ENCODE peak calls at places on chromosomes 16 and 17, in four cellular contexts. J is A549, B is K562, T is HepG2. D is an unnamed sample.

GRCh38 chr17:44345497-44346026 is 460 bp downstream of the GRN start:
- DNase-seq in J (peak), B (peak), T (peak), D (no peak)

GRCh38 chr17:336110-337021 is 16.2 kb downstream of the RPH3AL start:
- DNase-seq in J (no peak), B (no peak), T (no peak), D (no peak)

GRCh38 chr17:45791041-45791582 is 7.0 kb downstream of the CRHR1 start:
- DNase-seq in J (no peak), B (no peak), T (no peak), D (no peak)

GRCh38 chr17:12410721-12411120 is 255.0 kb upstream of the MYOCD start:
- DNase-seq in J (no peak), B (no peak), T (no peak), D (no peak)

GRCh38 chr17:7880076-7880868 is 8.3 kb upstream of the CHD3 start:
- DNase-seq in J (no peak), B (no peak), T (no peak), D (no peak)

GRCh38 chr16:3645504-3646347 is 8.8 kb upstream of the DNASE1 start:
- DNase-seq in J (no peak), B (no peak), T (no peak), D (no peak)

GRCh38 chr16:22425847-22426246 is 51.4 kb upstream of the CDR2 start:
- DNase-seq in J (no peak), B (no peak), T (no peak), D (no peak)

GRCh38 chr16:30948087-30948955 is 547 bp upstream of the ORAI3 start:
- DNase-seq in J (peak), B (peak), T (peak), D (no peak)

GRCh38 chr17:67481808-67482207 is 104.7 kb downstream of the PITPNC1 start:
- DNase-seq in J (no peak), B (no peak), T (no peak), D (no peak)

GRCh38 chr16:82891918-82892317 is 265.1 kb downstream of the CDH13 start:
- DNase-seq in J (no peak), B (no peak), T (no peak), D (no peak)

GRCh38 chr17:28331891-28332420 is 3.3 kb downstream of the IFT20 start:
- DNase-seq in J (no peak), B (no peak), T (no peak), D (no peak)

GRCh38 chr17:28335201-28335958 is at the start of the genes IFT20 and TNFAIP1:
- DNase-seq in J (peak), B (peak), T (peak), D (peak)

GRCh38 chr17:28334176-28334575 is 1.1 kb downstream of the IFT20 start:
- DNase-seq in J (no peak), B (peak), T (no peak), D (no peak)

GRCh38 chr17:28334666-28335200 is 539 bp downstream of the IFT20 start:
- DNase-seq in J (no peak), B (no peak), T (no peak), D (no peak)

DNA sequence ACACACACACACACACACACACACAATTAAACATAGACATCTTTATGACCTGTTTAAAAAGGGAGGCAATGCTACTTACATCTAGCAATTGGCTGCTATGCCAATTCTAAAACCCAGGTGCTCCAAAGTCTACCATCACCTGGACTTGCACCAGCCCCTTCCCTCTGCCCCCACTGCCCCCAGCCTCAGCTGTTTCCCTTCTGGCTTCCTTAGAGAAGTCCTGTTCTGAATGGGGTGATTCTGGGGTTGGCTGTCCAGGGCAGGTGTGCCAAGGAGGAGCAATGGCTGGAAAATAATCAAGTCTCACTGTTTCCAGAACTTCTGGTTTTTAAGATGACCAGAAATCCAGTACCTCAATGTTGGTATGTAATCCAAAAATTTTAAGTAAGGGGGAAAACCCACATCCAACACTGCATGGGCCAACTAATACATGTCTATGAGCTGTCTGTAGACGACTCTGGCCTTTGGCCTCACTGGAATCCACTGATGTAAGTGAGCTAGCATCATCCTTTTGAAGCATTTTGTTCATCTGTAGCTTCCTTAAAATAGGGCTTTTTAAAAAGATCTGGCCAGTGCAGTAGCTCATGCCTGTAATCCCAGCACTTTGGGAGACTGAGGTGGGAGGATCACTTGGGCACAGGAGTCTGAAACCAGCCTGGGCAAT is 2.1 kb downstream of the IFT20 start:
- DNase-seq in J (no peak), B (no peak), T (no peak), D (no peak)
- TF ChIP-seq ESRRA in J (no peak), B (no peak), T (no peak), D (no peak)

GRCh38 chr17:65048441-65048840 is 8.1 kb downstream of the GNA13 start:
- DNase-seq in J (no peak), B (no peak), T (no peak), D (no peak)
- TF ChIP-seq REST in J (no peak), B (no peak), T (no peak), D (no peak)

GRCh38 chr17:77352441-77352840 is 211.7 kb downstream of the SEC14L1 start:
- DNase-seq in J (no peak), B (no peak), T (no peak), D (no peak)
- TF ChIP-seq ESRRA in J (no peak), B (no peak), T (no peak), D (no peak)

DNA sequence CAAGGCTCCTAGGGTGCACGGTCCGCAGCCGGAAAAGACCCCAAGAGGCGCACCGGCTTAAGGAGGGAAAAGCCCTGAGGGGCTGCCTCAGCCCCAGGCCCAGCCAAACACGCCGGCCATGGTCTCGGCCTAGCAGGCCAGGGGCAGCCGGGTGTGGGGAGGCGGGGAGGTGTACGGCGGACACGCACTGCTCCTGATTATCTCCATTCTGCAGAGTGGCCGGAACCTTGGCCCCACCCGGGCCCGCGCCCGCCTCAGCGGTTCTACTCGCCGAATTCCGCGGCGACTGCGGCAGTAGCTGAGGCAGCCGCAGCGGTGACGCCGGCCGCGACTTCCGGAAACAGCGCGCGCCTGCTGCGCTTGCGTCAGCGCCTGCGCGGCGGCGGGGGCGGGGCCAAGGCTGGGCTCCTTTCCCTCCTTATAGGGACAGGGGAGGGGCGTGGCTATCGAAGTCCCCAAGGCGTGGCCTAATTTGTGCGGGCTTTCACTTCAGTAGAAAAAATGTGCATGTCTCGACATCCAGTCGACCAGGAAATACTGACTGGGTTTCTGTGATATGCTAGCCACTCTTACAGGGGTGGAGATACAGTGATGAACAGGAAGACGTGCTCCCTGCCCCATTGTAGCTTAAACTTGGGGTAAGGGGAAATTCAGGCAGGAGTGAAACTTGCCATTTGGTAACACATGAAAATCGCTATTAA is at the start of gene PARN:
- DNase-seq in J (peak), B (peak), T (peak), D (peak)
- TF ChIP-seq REST in J (no peak), B (no peak), T (peak), D (no peak)

GRCh38 chr16:81543571-81543970 is 99.0 kb downstream of the CMIP start:
- DNase-seq in J (no peak), B (no peak), T (no peak), D (no peak)

GRCh38 chr16:81545470-81546175 is 101.0 kb downstream of the CMIP start:
- DNase-seq in J (no peak), B (no peak), T (no peak), D (no peak)

GRCh38 chr16:81542609-81543570 is 98.3 kb downstream of the CMIP start:
- DNase-seq in J (no peak), B (no peak), T (peak), D (no peak)

GRCh38 chr16:81544261-81544660 is 99.7 kb downstream of the CMIP start:
- DNase-seq in J (no peak), B (no peak), T (no peak), D (no peak)

GRCh38 chr16:81544691-81545365 is 100.2 kb downstream of the CMIP start:
- DNase-seq in J (no peak), B (no peak), T (no peak), D (no peak)
- TF ChIP-seq ESRRA in J (no peak), B (no peak), T (no peak), D (no peak)

DNA sequence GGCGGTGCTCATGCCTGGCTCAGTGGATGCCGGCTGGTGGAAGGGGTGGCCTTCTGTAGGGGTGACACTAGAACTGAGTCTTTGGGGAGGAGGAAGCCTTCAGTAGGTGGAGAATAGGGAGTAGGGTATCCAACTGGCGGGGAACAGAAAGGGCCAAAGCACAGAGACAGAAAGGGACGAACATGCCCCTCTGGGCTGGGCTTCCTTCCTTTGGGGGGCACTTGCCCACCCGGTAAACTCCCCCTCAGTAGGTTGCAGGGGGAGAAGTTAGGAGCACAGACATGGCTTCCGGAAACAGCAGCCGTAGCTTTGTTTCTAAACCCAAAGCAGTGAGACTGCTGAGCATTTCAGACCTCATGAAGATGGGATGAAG is 795 bp downstream of the ENGASE start:
- DNase-seq in J (no peak), B (no peak), T (no peak), D (no peak)
- TF ChIP-seq REST in J (no peak), B (no peak), T (no peak), D (no peak)